ENCODE peak calls at places on chromosomes 13 and 19, in four cellular contexts. X, R, Y and M are unnamed samples.

GRCh38 chr13:25833761-25834160 is 218.1 kb downstream of the SHISA2 start:
- DNase-seq in X (no peak), R (no peak), Y (no peak), M (no peak)

GRCh38 chr19:16188521-16188920 is 3.3 kb downstream of the FAM32A start:
- DNase-seq in X (no peak), R (no peak), Y (no peak), M (no peak)

GRCh38 chr13:26590951-26591350 is 33.5 kb downstream of the WASF3 start:
- DNase-seq in X (no peak), R (no peak), Y (no peak), M (no peak)

GRCh38 chr19:53772943-53773342 is 51.2 kb downstream of the NLRP12 start:
- DNase-seq in X (peak; percentile 11), R (peak; percentile 47), Y (peak; percentile 63), M (peak; percentile 69)

GRCh38 chr13:98488736-98489135 is 88.2 kb downstream of the STK24 start:
- DNase-seq in X (no peak), R (no peak), Y (no peak), M (no peak)

GRCh38 chr13:44969858-44970484 is 19.3 kb downstream of the NUFIP1 start:
- DNase-seq in X (no peak), R (peak; percentile 71), Y (no peak), M (no peak)

GRCh38 chr19:48329167-48329891 is 4.0 kb downstream of the EMP3 start:
- DNase-seq in X (no peak), R (peak; percentile 59), Y (no peak), M (no peak)

GRCh38 chr13:79833972-79834371 is 353.0 kb downstream of the NDFIP2 start:
- DNase-seq in X (no peak), R (no peak), Y (no peak), M (no peak)

GRCh38 chr13:72221276-72221962 is 354.4 kb upstream of the DACH1 start:
- DNase-seq in X (no peak), R (no peak), Y (peak; percentile 48), M (peak; percentile 75)

GRCh38 chr13:64239372-64239771 is 2823.7 kb upstream of the PCDH20 start:
- DNase-seq in X (no peak), R (peak; percentile 70), Y (no peak), M (no peak)

GRCh38 chr13:20566424-20566916 is 487 bp upstream of the IFT88 start:
- DNase-seq in X (no peak), R (peak; percentile 85), Y (no peak), M (no peak)